ENCODE peak calls at places on chromosome 1, in five cellular contexts. One of them, this sample, is unnamed.

GRCh38 chr1:861714-862113 is 62.0 kb upstream of the SAMD11 start:
- DNase-seq in GM23338: no peak
- DNase-seq in A549: no peak
- DNase-seq in GM12878: no peak
- DNase-seq in HepG2: no peak
- DNase-seq in this sample: no peak

GRCh38 chr1:55143686-55144085 is 71.5 kb downstream of the USP24 start:
- DNase-seq in GM23338: peak
- DNase-seq in A549: peak
- DNase-seq in GM12878: no peak
- DNase-seq in HepG2: peak
- DNase-seq in this sample: peak

GRCh38 chr1:21494196-21494595 is 15.0 kb upstream of the ALPL start:
- DNase-seq in GM23338: no peak
- DNase-seq in A549: no peak
- DNase-seq in GM12878: no peak
- DNase-seq in HepG2: no peak
- DNase-seq in this sample: no peak

GRCh38 chr1:47906009-47906432 is 91.2 kb downstream of the TRABD2B start:
- DNase-seq in GM23338: no peak
- DNase-seq in A549: peak
- DNase-seq in GM12878: no peak
- DNase-seq in HepG2: peak
- DNase-seq in this sample: no peak

GRCh38 chr1:15290382-15290781 is 43.4 kb downstream of the FHAD1 start:
- DNase-seq in GM23338: no peak
- DNase-seq in A549: peak
- DNase-seq in GM12878: no peak
- DNase-seq in HepG2: no peak
- DNase-seq in this sample: peak

GRCh38 chr1:76443217-76443616 is 368.7 kb downstream of the ST6GALNAC3 start:
- DNase-seq in GM23338: no peak
- DNase-seq in A549: no peak
- DNase-seq in GM12878: no peak
- DNase-seq in HepG2: no peak
- DNase-seq in this sample: no peak

GRCh38 chr1:221925947-221926346 is 184.1 kb upstream of the DUSP10 start:
- DNase-seq in GM23338: no peak
- DNase-seq in A549: no peak
- DNase-seq in GM12878: no peak
- DNase-seq in HepG2: no peak
- DNase-seq in this sample: no peak

GRCh38 chr1:154657547-154657946 is 49.6 kb upstream of the ADAR start:
- DNase-seq in GM23338: no peak
- DNase-seq in A549: no peak
- DNase-seq in GM12878: no peak
- DNase-seq in HepG2: no peak
- DNase-seq in this sample: no peak

GRCh38 chr1:229070168-229070567 is 200.7 kb upstream of the RAB4A start:
- DNase-seq in GM23338: no peak
- DNase-seq in A549: peak
- DNase-seq in GM12878: no peak
- DNase-seq in HepG2: no peak
- DNase-seq in this sample: no peak

GRCh38 chr1:174999216-174999925 is 376 bp upstream of the CACYBP start:
- DNase-seq in GM23338: peak
- DNase-seq in A549: peak
- DNase-seq in GM12878: peak
- DNase-seq in HepG2: peak
- DNase-seq in this sample: peak

GRCh38 chr1:200867018-200867811 is 5.6 kb upstream of the GPR25 start:
- DNase-seq in GM23338: no peak
- DNase-seq in A549: no peak
- DNase-seq in GM12878: no peak
- DNase-seq in HepG2: no peak
- DNase-seq in this sample: no peak

GRCh38 chr1:77282866-77283539 is 1.2 kb downstream of the AK5 start:
- DNase-seq in GM23338: peak
- DNase-seq in A549: no peak
- DNase-seq in GM12878: no peak
- DNase-seq in HepG2: no peak
- DNase-seq in this sample: no peak

GRCh38 chr1:41537788-41538351 is 53.4 kb upstream of the EDN2 start:
- DNase-seq in GM23338: no peak
- DNase-seq in A549: peak
- DNase-seq in GM12878: no peak
- DNase-seq in HepG2: no peak
- DNase-seq in this sample: no peak

GRCh38 chr1:204873176-204873575 is 2.5 kb downstream of the NFASC start:
- DNase-seq in GM23338: no peak
- DNase-seq in A549: no peak
- DNase-seq in GM12878: no peak
- DNase-seq in HepG2: no peak
- DNase-seq in this sample: no peak

DNA sequence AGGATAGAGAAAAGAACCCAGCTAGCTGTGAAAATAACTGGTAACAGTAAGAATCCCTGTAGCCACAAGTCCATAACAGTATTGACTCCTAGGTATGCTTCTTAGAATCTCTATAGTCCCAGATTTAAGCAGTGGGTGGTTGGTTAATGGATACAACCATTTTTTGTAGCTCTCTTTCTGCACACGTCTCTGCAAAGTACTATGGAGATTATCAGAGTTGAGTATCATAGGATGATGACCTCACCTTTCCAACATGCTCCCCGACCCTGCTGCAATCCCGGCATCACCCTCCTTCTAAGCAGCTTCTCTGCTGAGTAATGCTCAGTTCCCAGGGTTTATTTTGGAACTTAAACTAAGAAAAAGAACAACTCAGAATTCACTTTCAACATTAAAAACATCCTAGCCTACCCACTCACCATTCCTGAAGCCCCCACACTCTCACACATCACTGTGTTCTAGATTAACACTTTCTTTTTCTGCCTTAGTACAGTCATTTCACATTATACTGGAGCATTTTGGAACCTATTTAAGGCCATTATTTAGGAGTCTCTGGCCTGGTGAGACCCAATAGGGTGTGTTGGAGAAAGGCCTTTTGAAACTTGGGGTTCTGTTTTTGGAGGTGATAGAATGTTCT is 2.7 kb downstream of the MLLT11 start:
- DNase-seq in GM23338: no peak
- DNase-seq in A549: peak
- DNase-seq in GM12878: no peak
- DNase-seq in HepG2: no peak
- DNase-seq in this sample: peak
- H3K27ac ChIP-seq in GM23338: no peak
- H3K27ac ChIP-seq in A549: peak
- H3K27ac ChIP-seq in GM12878: no peak
- H3K27ac ChIP-seq in HepG2: no peak
- H3K27ac ChIP-seq in this sample: peak

DNA sequence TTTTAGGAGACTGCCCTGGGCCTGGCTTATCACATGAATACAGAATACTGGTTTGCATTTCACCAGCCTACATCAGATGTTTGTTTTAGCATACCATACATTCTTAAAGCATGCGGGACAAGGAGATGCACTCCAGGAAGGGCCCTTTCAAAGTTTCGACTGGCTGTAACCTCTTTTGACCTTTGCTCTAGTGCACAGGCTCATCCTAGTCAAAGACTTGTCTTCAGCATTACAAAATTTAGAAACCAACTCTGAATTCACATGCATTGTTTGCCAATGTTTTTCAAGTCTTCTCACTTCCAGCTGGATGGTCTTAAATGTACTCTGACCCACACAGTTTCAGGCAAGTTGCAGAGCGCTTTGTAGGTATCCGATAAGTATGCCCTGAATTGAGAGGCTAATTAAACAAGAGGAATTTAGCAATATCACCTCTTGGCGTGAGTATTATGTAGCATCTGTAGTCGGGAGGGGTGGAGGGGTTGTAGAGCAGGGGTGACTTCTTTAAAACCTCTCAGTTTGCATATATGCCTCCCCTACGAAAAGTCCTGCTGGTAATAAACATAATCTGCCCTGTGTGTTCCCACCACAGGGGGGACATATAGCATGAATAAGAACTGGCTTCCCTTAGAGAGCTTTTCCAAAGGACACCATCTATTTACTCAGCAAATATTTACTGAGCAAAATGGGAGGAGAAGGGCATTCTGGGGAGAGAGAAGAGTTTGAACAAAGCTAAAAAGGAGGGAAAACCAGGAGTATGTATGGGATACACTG is 24.4 kb upstream of the AHCYL1 start:
- DNase-seq in GM23338: peak
- DNase-seq in A549: peak
- DNase-seq in GM12878: no peak
- DNase-seq in HepG2: peak
- DNase-seq in this sample: no peak
- TF ChIP-seq JUNB in GM23338: no peak
- TF ChIP-seq JUNB in A549: peak
- TF ChIP-seq JUNB in GM12878: no peak
- TF ChIP-seq JUNB in HepG2: no peak
- TF ChIP-seq JUNB in this sample: no peak

GRCh38 chr1:181090653-181091126 is 2.2 kb downstream of the IER5 start:
- DNase-seq in GM23338: no peak
- DNase-seq in A549: no peak
- DNase-seq in GM12878: no peak
- DNase-seq in HepG2: no peak
- DNase-seq in this sample: peak
- H3K27ac ChIP-seq in GM23338: no peak
- H3K27ac ChIP-seq in A549: peak
- H3K27ac ChIP-seq in GM12878: peak
- H3K27ac ChIP-seq in HepG2: peak
- H3K27ac ChIP-seq in this sample: peak

GRCh38 chr1:5708266-5708978 is 283.8 kb downstream of the NPHP4 start:
- DNase-seq in GM23338: no peak
- DNase-seq in A549: no peak
- DNase-seq in GM12878: no peak
- DNase-seq in HepG2: no peak
- DNase-seq in this sample: no peak

GRCh38 chr1:5709461-5709860 is 282.8 kb downstream of the NPHP4 start:
- DNase-seq in GM23338: no peak
- DNase-seq in A549: no peak
- DNase-seq in GM12878: no peak
- DNase-seq in HepG2: no peak
- DNase-seq in this sample: no peak

GRCh38 chr1:5711079-5711478 is 281.1 kb downstream of the NPHP4 start:
- DNase-seq in GM23338: no peak
- DNase-seq in A549: no peak
- DNase-seq in GM12878: no peak
- DNase-seq in HepG2: no peak
- DNase-seq in this sample: no peak

GRCh38 chr1:5711956-5712645 is 280.1 kb downstream of the NPHP4 start:
- DNase-seq in GM23338: no peak
- DNase-seq in A549: no peak
- DNase-seq in GM12878: no peak
- DNase-seq in HepG2: no peak
- DNase-seq in this sample: no peak

DNA sequence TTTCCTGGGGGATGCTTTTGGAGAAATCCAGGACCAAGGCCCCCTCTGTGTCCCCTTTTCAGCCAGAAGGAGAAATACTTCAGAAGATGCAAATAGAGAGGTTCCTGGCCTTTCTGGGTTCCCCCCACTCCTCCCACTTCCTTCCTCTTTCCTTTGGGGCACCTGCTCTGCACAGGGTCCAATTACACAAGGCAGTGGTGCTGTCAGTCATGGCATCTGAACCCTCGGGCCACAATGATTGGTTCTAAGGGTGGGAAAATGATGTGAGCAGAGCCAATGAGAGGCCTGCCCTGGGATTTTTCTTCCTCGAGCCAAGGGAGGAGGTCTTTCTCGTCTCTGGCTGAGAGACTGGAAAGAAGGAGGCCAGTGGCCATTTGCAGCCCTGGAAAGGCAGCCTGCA is 282.2 kb downstream of the NPHP4 start:
- DNase-seq in GM23338: no peak
- DNase-seq in A549: no peak
- DNase-seq in GM12878: no peak
- DNase-seq in HepG2: no peak
- DNase-seq in this sample: no peak
- TF ChIP-seq JUNB in GM23338: no peak
- TF ChIP-seq JUNB in A549: no peak
- TF ChIP-seq JUNB in GM12878: no peak
- TF ChIP-seq JUNB in HepG2: no peak
- TF ChIP-seq JUNB in this sample: no peak